ENCODE peak calls at places on chromosomes 12 and 14, in ten cellular contexts. One of them, this sample, is unnamed.

GRCh38 chr14:73633517-73634332 is 11.1 kb upstream of the DNAL1 start:
- DNase-seq in foreskin fibroblast: peak
- DNase-seq in DND-41: peak
- DNase-seq in lung: peak
- DNase-seq in breast epithelium: peak
- DNase-seq in fibroblast of mammary gland: peak
- DNase-seq in AG04450: peak
- DNase-seq in fibroblast of lung: peak
- DNase-seq in pancreas: peak
- DNase-seq in HFF-Myc: peak
- DNase-seq in this sample: peak

GRCh38 chr12:128204725-128205124 is 62.2 kb upstream of the TMEM132C start:
- DNase-seq in lung: no peak
- DNase-seq in breast epithelium: no peak
- DNase-seq in fibroblast of mammary gland: no peak
- DNase-seq in AG04450: no peak
- DNase-seq in fibroblast of lung: no peak
- DNase-seq in foreskin fibroblast: no peak
- DNase-seq in DND-41: no peak
- DNase-seq in pancreas: no peak
- DNase-seq in HFF-Myc: no peak
- DNase-seq in this sample: no peak

GRCh38 chr14:49853572-49854375 is 1.2 kb upstream of the NEMF start:
- DNase-seq in foreskin fibroblast: peak
- DNase-seq in AG04450: peak
- DNase-seq in fibroblast of mammary gland: peak
- DNase-seq in breast epithelium: peak
- DNase-seq in fibroblast of lung: peak
- DNase-seq in DND-41: no peak
- DNase-seq in pancreas: peak
- DNase-seq in HFF-Myc: peak
- DNase-seq in lung: peak
- DNase-seq in this sample: peak

GRCh38 chr12:127130506-127131100 is 1136.4 kb upstream of the TMEM132C start:
- DNase-seq in HFF-Myc: no peak
- DNase-seq in AG04450: no peak
- DNase-seq in breast epithelium: no peak
- DNase-seq in DND-41: no peak
- DNase-seq in fibroblast of mammary gland: peak
- DNase-seq in lung: no peak
- DNase-seq in fibroblast of lung: peak
- DNase-seq in pancreas: no peak
- DNase-seq in foreskin fibroblast: no peak
- DNase-seq in this sample: no peak

GRCh38 chr14:68312884-68313725 is 479.8 kb downstream of the ZFP36L1 start:
- DNase-seq in lung: no peak
- DNase-seq in foreskin fibroblast: no peak
- DNase-seq in breast epithelium: no peak
- DNase-seq in DND-41: no peak
- DNase-seq in HFF-Myc: no peak
- DNase-seq in pancreas: no peak
- DNase-seq in fibroblast of mammary gland: no peak
- DNase-seq in fibroblast of lung: no peak
- DNase-seq in AG04450: no peak
- DNase-seq in this sample: no peak

GRCh38 chr14:93941293-93941910 is 14.3 kb downstream of the FAM181A start:
- DNase-seq in fibroblast of lung: peak
- DNase-seq in fibroblast of mammary gland: peak
- DNase-seq in AG04450: peak
- DNase-seq in HFF-Myc: peak
- DNase-seq in pancreas: peak
- DNase-seq in breast epithelium: peak
- DNase-seq in foreskin fibroblast: peak
- DNase-seq in DND-41: no peak
- DNase-seq in lung: no peak
- DNase-seq in this sample: peak

GRCh38 chr14:21097616-21098133 is 780 bp downstream of the ZNF219 start:
- DNase-seq in breast epithelium: no peak
- DNase-seq in fibroblast of lung: no peak
- DNase-seq in lung: no peak
- DNase-seq in DND-41: no peak
- DNase-seq in HFF-Myc: no peak
- DNase-seq in fibroblast of mammary gland: no peak
- DNase-seq in foreskin fibroblast: no peak
- DNase-seq in pancreas: no peak
- DNase-seq in AG04450: no peak
- DNase-seq in this sample: no peak

GRCh38 chr14:67137744-67138371 is 51.4 kb upstream of the GARIN2 start:
- DNase-seq in lung: no peak
- DNase-seq in fibroblast of lung: peak
- DNase-seq in DND-41: no peak
- DNase-seq in HFF-Myc: no peak
- DNase-seq in AG04450: no peak
- DNase-seq in fibroblast of mammary gland: peak
- DNase-seq in breast epithelium: no peak
- DNase-seq in pancreas: no peak
- DNase-seq in foreskin fibroblast: peak
- DNase-seq in this sample: peak

GRCh38 chr14:103549361-103550311 is 12.8 kb downstream of the BAG5 start:
- DNase-seq in lung: no peak
- DNase-seq in HFF-Myc: no peak
- DNase-seq in fibroblast of lung: no peak
- DNase-seq in breast epithelium: peak
- DNase-seq in pancreas: peak
- DNase-seq in AG04450: no peak
- DNase-seq in fibroblast of mammary gland: no peak
- DNase-seq in DND-41: no peak
- DNase-seq in foreskin fibroblast: no peak
- DNase-seq in this sample: no peak

GRCh38 chr12:62361048-62361447 is 100.8 kb downstream of the USP15 start:
- DNase-seq in lung: no peak
- DNase-seq in foreskin fibroblast: no peak
- DNase-seq in HFF-Myc: no peak
- DNase-seq in AG04450: no peak
- DNase-seq in DND-41: no peak
- DNase-seq in pancreas: no peak
- DNase-seq in fibroblast of mammary gland: no peak
- DNase-seq in breast epithelium: no peak
- DNase-seq in fibroblast of lung: peak
- DNase-seq in this sample: no peak

GRCh38 chr12:51866324-51866723 is 17.8 kb upstream of the FIGNL2 start:
- DNase-seq in DND-41: no peak
- DNase-seq in foreskin fibroblast: no peak
- DNase-seq in lung: no peak
- DNase-seq in breast epithelium: no peak
- DNase-seq in HFF-Myc: no peak
- DNase-seq in fibroblast of mammary gland: no peak
- DNase-seq in pancreas: no peak
- DNase-seq in AG04450: no peak
- DNase-seq in fibroblast of lung: no peak
- DNase-seq in this sample: no peak

GRCh38 chr12:18250313-18250916 is 10.9 kb upstream of the PIK3C2G start:
- DNase-seq in lung: no peak
- DNase-seq in fibroblast of mammary gland: peak
- DNase-seq in DND-41: peak
- DNase-seq in fibroblast of lung: peak
- DNase-seq in AG04450: peak
- DNase-seq in HFF-Myc: peak
- DNase-seq in pancreas: no peak
- DNase-seq in foreskin fibroblast: peak
- DNase-seq in breast epithelium: no peak
- DNase-seq in this sample: peak

GRCh38 chr14:39668449-39668848 is 236.2 kb upstream of the FBXO33 start:
- DNase-seq in HFF-Myc: no peak
- DNase-seq in breast epithelium: no peak
- DNase-seq in fibroblast of mammary gland: no peak
- DNase-seq in fibroblast of lung: no peak
- DNase-seq in pancreas: no peak
- DNase-seq in DND-41: no peak
- DNase-seq in foreskin fibroblast: no peak
- DNase-seq in lung: no peak
- DNase-seq in AG04450: no peak
- DNase-seq in this sample: no peak

GRCh38 chr12:3294481-3294911 is 196.5 kb upstream of the PRMT8 start:
- DNase-seq in pancreas: peak
- DNase-seq in DND-41: no peak
- DNase-seq in fibroblast of mammary gland: no peak
- DNase-seq in AG04450: no peak
- DNase-seq in HFF-Myc: no peak
- DNase-seq in fibroblast of lung: no peak
- DNase-seq in lung: no peak
- DNase-seq in foreskin fibroblast: no peak
- DNase-seq in breast epithelium: no peak
- DNase-seq in this sample: no peak

GRCh38 chr12:3295225-3295624 is 195.8 kb upstream of the PRMT8 start:
- DNase-seq in HFF-Myc: no peak
- DNase-seq in fibroblast of lung: no peak
- DNase-seq in lung: no peak
- DNase-seq in DND-41: no peak
- DNase-seq in fibroblast of mammary gland: no peak
- DNase-seq in breast epithelium: no peak
- DNase-seq in foreskin fibroblast: no peak
- DNase-seq in pancreas: no peak
- DNase-seq in AG04450: no peak
- DNase-seq in this sample: no peak

GRCh38 chr12:3291939-3292338 is 199.1 kb upstream of the PRMT8 start:
- DNase-seq in fibroblast of lung: no peak
- DNase-seq in DND-41: no peak
- DNase-seq in fibroblast of mammary gland: no peak
- DNase-seq in foreskin fibroblast: no peak
- DNase-seq in lung: no peak
- DNase-seq in HFF-Myc: no peak
- DNase-seq in pancreas: no peak
- DNase-seq in breast epithelium: no peak
- DNase-seq in AG04450: no peak
- DNase-seq in this sample: no peak

GRCh38 chr12:3293013-3293412 is 198.0 kb upstream of the PRMT8 start:
- DNase-seq in AG04450: no peak
- DNase-seq in fibroblast of lung: no peak
- DNase-seq in lung: no peak
- DNase-seq in foreskin fibroblast: no peak
- DNase-seq in HFF-Myc: no peak
- DNase-seq in DND-41: no peak
- DNase-seq in breast epithelium: no peak
- DNase-seq in fibroblast of mammary gland: no peak
- DNase-seq in pancreas: no peak
- DNase-seq in this sample: no peak

GRCh38 chr12:3293446-3294161 is 197.4 kb upstream of the PRMT8 start:
- DNase-seq in DND-41: no peak
- DNase-seq in fibroblast of lung: peak
- DNase-seq in pancreas: no peak
- DNase-seq in lung: no peak
- DNase-seq in breast epithelium: no peak
- DNase-seq in fibroblast of mammary gland: peak
- DNase-seq in foreskin fibroblast: peak
- DNase-seq in HFF-Myc: no peak
- DNase-seq in AG04450: no peak
- DNase-seq in this sample: peak
- TF ChIP-seq CTCF in DND-41: no peak
- TF ChIP-seq CTCF in fibroblast of lung: no peak
- TF ChIP-seq CTCF in pancreas: no peak
- TF ChIP-seq CTCF in lung: no peak
- TF ChIP-seq CTCF in breast epithelium: no peak
- TF ChIP-seq CTCF in fibroblast of mammary gland: peak
- TF ChIP-seq CTCF in foreskin fibroblast: no peak
- TF ChIP-seq CTCF in HFF-Myc: peak
- TF ChIP-seq CTCF in AG04450: no peak
- TF ChIP-seq CTCF in this sample: peak

GRCh38 chr12:113065126-113066007 is 8.8 kb downstream of the DTX1 start:
- DNase-seq in fibroblast of lung: no peak
- DNase-seq in fibroblast of mammary gland: no peak
- DNase-seq in lung: no peak
- DNase-seq in DND-41: peak
- DNase-seq in breast epithelium: no peak
- DNase-seq in AG04450: no peak
- DNase-seq in foreskin fibroblast: no peak
- DNase-seq in HFF-Myc: no peak
- DNase-seq in pancreas: peak
- DNase-seq in this sample: no peak
- H3K4me3 ChIP-seq in fibroblast of lung: no peak
- H3K4me3 ChIP-seq in fibroblast of mammary gland: no peak
- H3K4me3 ChIP-seq in lung: no peak
- H3K4me3 ChIP-seq in DND-41: no peak
- H3K4me3 ChIP-seq in breast epithelium: no peak
- H3K4me3 ChIP-seq in AG04450: no peak
- H3K4me3 ChIP-seq in foreskin fibroblast: no peak
- H3K4me3 ChIP-seq in HFF-Myc: no peak
- H3K4me3 ChIP-seq in pancreas: no peak
- H3K4me3 ChIP-seq in this sample: no peak

GRCh38 chr14:95522556-95522955 is 6.1 kb upstream of the SYNE3 start:
- DNase-seq in DND-41: no peak
- DNase-seq in lung: no peak
- DNase-seq in pancreas: no peak
- DNase-seq in AG04450: no peak
- DNase-seq in breast epithelium: no peak
- DNase-seq in fibroblast of lung: no peak
- DNase-seq in HFF-Myc: no peak
- DNase-seq in fibroblast of mammary gland: no peak
- DNase-seq in foreskin fibroblast: no peak
- DNase-seq in this sample: no peak

GRCh38 chr14:95524706-95525512 is 8.5 kb upstream of the SYNE3 start:
- DNase-seq in fibroblast of mammary gland: no peak
- DNase-seq in foreskin fibroblast: no peak
- DNase-seq in pancreas: no peak
- DNase-seq in fibroblast of lung: peak
- DNase-seq in AG04450: no peak
- DNase-seq in breast epithelium: no peak
- DNase-seq in lung: no peak
- DNase-seq in DND-41: no peak
- DNase-seq in HFF-Myc: no peak
- DNase-seq in this sample: peak

GRCh38 chr14:95522116-95522515 is 5.7 kb upstream of the SYNE3 start:
- DNase-seq in fibroblast of lung: no peak
- DNase-seq in DND-41: no peak
- DNase-seq in pancreas: no peak
- DNase-seq in AG04450: no peak
- DNase-seq in HFF-Myc: no peak
- DNase-seq in fibroblast of mammary gland: no peak
- DNase-seq in breast epithelium: no peak
- DNase-seq in foreskin fibroblast: no peak
- DNase-seq in lung: no peak
- DNase-seq in this sample: no peak

GRCh38 chr14:95523051-95523817 is 6.8 kb upstream of the SYNE3 start:
- DNase-seq in fibroblast of mammary gland: no peak
- DNase-seq in pancreas: no peak
- DNase-seq in HFF-Myc: no peak
- DNase-seq in AG04450: no peak
- DNase-seq in breast epithelium: no peak
- DNase-seq in fibroblast of lung: no peak
- DNase-seq in DND-41: peak
- DNase-seq in foreskin fibroblast: no peak
- DNase-seq in lung: no peak
- DNase-seq in this sample: peak

GRCh38 chr14:95523818-95524448 is 7.5 kb upstream of the SYNE3 start:
- DNase-seq in fibroblast of lung: no peak
- DNase-seq in pancreas: no peak
- DNase-seq in lung: peak
- DNase-seq in foreskin fibroblast: no peak
- DNase-seq in fibroblast of mammary gland: peak
- DNase-seq in AG04450: peak
- DNase-seq in breast epithelium: no peak
- DNase-seq in HFF-Myc: no peak
- DNase-seq in DND-41: peak
- DNase-seq in this sample: peak
- TF ChIP-seq CTCF in fibroblast of lung: no peak
- TF ChIP-seq CTCF in pancreas: no peak
- TF ChIP-seq CTCF in lung: no peak
- TF ChIP-seq CTCF in foreskin fibroblast: no peak
- TF ChIP-seq CTCF in fibroblast of mammary gland: peak
- TF ChIP-seq CTCF in AG04450: peak
- TF ChIP-seq CTCF in breast epithelium: no peak
- TF ChIP-seq CTCF in HFF-Myc: no peak
- TF ChIP-seq CTCF in DND-41: no peak
- TF ChIP-seq CTCF in this sample: peak

GRCh38 chr12:89225808-89226368 is 126.4 kb downstream of the DUSP6 start:
- DNase-seq in breast epithelium: peak
- DNase-seq in fibroblast of mammary gland: peak
- DNase-seq in HFF-Myc: peak
- DNase-seq in DND-41: no peak
- DNase-seq in fibroblast of lung: peak
- DNase-seq in lung: peak
- DNase-seq in AG04450: peak
- DNase-seq in pancreas: no peak
- DNase-seq in foreskin fibroblast: peak
- DNase-seq in this sample: peak
- H3K4me3 ChIP-seq in breast epithelium: no peak
- H3K4me3 ChIP-seq in fibroblast of mammary gland: no peak
- H3K4me3 ChIP-seq in HFF-Myc: no peak
- H3K4me3 ChIP-seq in DND-41: no peak
- H3K4me3 ChIP-seq in fibroblast of lung: peak
- H3K4me3 ChIP-seq in lung: no peak
- H3K4me3 ChIP-seq in AG04450: no peak
- H3K4me3 ChIP-seq in pancreas: no peak
- H3K4me3 ChIP-seq in foreskin fibroblast: no peak
- H3K4me3 ChIP-seq in this sample: peak

This sample was measured in cardiac fibroblast.